ENCODE peak calls at places on chromosomes 11 and 22, in nine cellular contexts. T is CD8-positive, alpha-beta T cell; X is fibroblast of lung; N is SJSA1; U is body of pancreas; Q is uterus; W is adipocyte; L is heart left ventricle; H is pancreas. B is an unnamed sample.
A peak's percentile ranks its signal among the peaks of the same experiment; 100 is the strongest.

GRCh38 chr11:131839326-131839725 is 468.9 kb downstream of the NTM start:
- DNase-seq in T (no peak), X (no peak), N (no peak), U (no peak), Q (no peak), W (no peak), L (no peak), H (no peak), B (no peak)

GRCh38 chr11:88208742-88209141 is 33.5 kb upstream of the RAB38 start:
- DNase-seq in T (no peak), X (peak; percentile 2), N (no peak), U (no peak), Q (no peak), W (peak; percentile 7), L (no peak), H (no peak), B (no peak)

GRCh38 chr11:75380716-75381420 is 18.4 kb upstream of the RPS3 start:
- DNase-seq in T (no peak), X (no peak), N (no peak), U (no peak), Q (no peak), W (no peak), L (no peak), H (no peak), B (no peak)

GRCh38 chr11:19326499-19326898 is 85.8 kb upstream of the E2F8 start:
- DNase-seq in T (no peak), X (peak; percentile 52), N (no peak), U (no peak), Q (no peak), W (peak; percentile 23), L (no peak), H (no peak), B (no peak)

GRCh38 chr11:19389787-19390303 is 149.1 kb upstream of the E2F8 start:
- DNase-seq in T (no peak), X (peak; percentile 85), N (no peak), U (peak; percentile 29), Q (no peak), W (no peak), L (no peak), H (no peak), B (no peak)

GRCh38 chr11:12210200-12210599 is 99.8 kb downstream of the MICAL2 start:
- DNase-seq in T (no peak), X (no peak), N (no peak), U (no peak), Q (no peak), W (no peak), L (no peak), H (no peak), B (no peak)

GRCh38 chr11:119479685-119480275 is 56.8 kb upstream of the THY1 start:
- DNase-seq in T (no peak), X (peak; percentile 60), N (no peak), U (no peak), Q (no peak), W (no peak), L (no peak), H (peak; percentile 1), B (no peak)

GRCh38 chr11:74479340-74480123 is 12.2 kb upstream of the KCNE3 start:
- DNase-seq in T (no peak), X (no peak), N (no peak), U (no peak), Q (no peak), W (no peak), L (no peak), H (no peak), B (no peak)

GRCh38 chr22:33757443-33758124 is 162.7 kb downstream of the LARGE1 start:
- DNase-seq in T (no peak), X (no peak), N (no peak), U (peak; percentile 22), Q (peak; percentile 61), W (no peak), L (no peak), H (no peak), B (no peak)

GRCh38 chr22:20578707-20579106 is 71.3 kb downstream of the MED15 start:
- DNase-seq in T (no peak), X (no peak), N (no peak), U (no peak), Q (no peak), W (no peak), L (no peak), H (no peak), B (no peak)

GRCh38 chr22:20580611-20581502 is 73.4 kb downstream of the MED15 start:
- DNase-seq in T (no peak), X (no peak), N (no peak), U (no peak), Q (no peak), W (no peak), L (no peak), H (no peak), B (no peak)

GRCh38 chr22:20578192-20578591 is 70.8 kb downstream of the MED15 start:
- DNase-seq in T (no peak), X (no peak), N (no peak), U (peak; percentile 69), Q (no peak), W (no peak), L (no peak), H (no peak), B (no peak)

GRCh38 chr22:20580179-20580578 is 72.8 kb downstream of the MED15 start:
- DNase-seq in T (no peak), X (no peak), N (no peak), U (no peak), Q (no peak), W (no peak), L (no peak), H (no peak), B (no peak)

DNA sequence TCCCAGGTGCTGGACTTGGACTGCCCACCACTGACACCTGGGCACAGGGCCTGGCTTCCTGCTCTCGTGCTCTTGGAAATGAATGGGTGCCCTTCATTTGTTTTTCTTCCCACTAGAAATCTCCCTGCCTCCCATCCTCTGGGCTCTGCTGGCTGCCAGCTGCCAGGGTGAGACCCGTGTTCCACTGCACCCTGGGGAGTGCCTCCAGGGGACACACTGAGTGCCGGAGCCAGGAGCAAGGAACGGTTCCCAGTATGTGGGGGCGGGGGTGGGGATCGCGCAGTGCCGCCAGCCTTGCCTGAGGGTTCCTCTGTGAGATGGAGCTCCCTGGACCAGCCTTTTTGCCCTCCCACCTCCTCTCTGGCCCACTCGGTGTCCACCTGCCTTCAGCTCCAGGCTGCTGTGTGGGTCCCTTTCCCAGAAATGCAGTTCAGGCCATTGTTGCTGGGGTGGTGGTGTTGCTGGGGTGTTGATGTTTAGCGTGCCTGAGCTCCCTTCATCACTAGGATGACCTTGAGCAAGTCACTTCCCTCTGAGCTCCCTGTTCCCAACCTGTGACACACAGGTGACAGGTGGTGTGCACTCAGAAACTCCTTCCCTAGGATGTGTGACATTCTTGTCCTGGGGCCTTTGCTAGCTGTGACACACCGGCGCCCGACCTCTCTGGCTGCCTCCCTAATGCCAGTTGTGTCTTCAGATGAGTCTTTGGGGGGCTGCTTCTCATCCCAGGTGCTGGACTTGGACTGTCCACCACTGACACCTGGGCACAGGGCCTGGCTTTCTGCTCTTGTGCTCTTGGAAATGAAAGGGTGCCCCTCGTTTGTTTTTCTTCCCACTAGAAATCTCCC is 72.1 kb downstream of the MED15 start:
- DNase-seq in T (no peak), X (no peak), N (no peak), U (no peak), Q (no peak), W (no peak), L (no peak), H (no peak), B (no peak)
- H3K36me3 ChIP-seq in T (peaks cover 80% of the 10 kb centered on the region), X (peaks cover 31% of the 10 kb centered on the region), N (peaks cover 95% of the 10 kb centered on the region), U (peaks cover 18% of the 10 kb centered on the region), Q (no peaks in the 10 kb centered on the region), W (peaks cover 89% of the 10 kb centered on the region), L (peaks cover 76% of the 10 kb centered on the region), H (peaks cover 30% of the 10 kb centered on the region), B (peaks cover 89% of the 10 kb centered on the region)

DNA sequence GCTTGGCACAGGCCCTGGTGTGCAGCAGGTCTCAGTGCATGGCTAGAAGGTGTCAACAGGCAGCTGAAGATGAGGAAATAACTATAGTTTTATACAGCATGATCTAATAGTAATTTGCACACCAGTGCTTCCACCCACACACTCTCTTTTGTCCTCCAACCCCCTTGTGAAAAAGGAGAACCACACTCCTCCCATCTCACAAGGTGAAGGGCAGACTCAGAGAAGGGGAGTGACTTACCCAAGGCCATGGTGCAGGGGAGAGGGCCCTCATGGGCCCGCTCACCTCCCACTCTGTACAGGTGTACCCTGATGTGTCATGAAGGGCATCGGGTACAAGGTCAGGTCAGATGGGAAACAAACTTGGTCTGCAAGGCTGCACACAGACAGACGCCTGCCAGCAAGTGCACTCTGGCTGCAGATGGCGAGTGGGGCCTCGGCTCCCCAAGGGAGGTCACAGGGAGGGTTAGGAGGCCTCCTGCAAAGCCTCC is 53.4 kb downstream of the DGCR2 start:
- DNase-seq in T (no peak), X (no peak), N (no peak), U (no peak), Q (no peak), W (no peak), L (no peak), H (no peak), B (no peak)
- H3K36me3 ChIP-seq in T (peaks cover 38% of the 10 kb centered on the region), X (peaks cover 13% of the 10 kb centered on the region), N (peaks cover 64% of the 10 kb centered on the region), U (peaks cover 20% of the 10 kb centered on the region), Q (no peaks in the 10 kb centered on the region), W (peaks cover 50% of the 10 kb centered on the region), L (peaks cover 50% of the 10 kb centered on the region), H (peaks cover 41% of the 10 kb centered on the region), B (peaks cover 85% of the 10 kb centered on the region)

GRCh38 chr11:61303725-61304124 is 8.6 kb upstream of the VWCE start:
- DNase-seq in T (no peak), X (no peak), N (no peak), U (no peak), Q (no peak), W (no peak), L (no peak), H (no peak), B (no peak)
- H3K36me3 ChIP-seq in T (peaks cover 58% of the 10 kb centered on the region), X (peaks cover 34% of the 10 kb centered on the region), N (peaks cover 97% of the 10 kb centered on the region), U (peaks cover 51% of the 10 kb centered on the region), Q (no peaks in the 10 kb centered on the region), W (peaks cover 98% of the 10 kb centered on the region), L (peaks cover 96% of the 10 kb centered on the region), H (peaks cover 68% of the 10 kb centered on the region), B (peaks cover 94% of the 10 kb centered on the region)

DNA sequence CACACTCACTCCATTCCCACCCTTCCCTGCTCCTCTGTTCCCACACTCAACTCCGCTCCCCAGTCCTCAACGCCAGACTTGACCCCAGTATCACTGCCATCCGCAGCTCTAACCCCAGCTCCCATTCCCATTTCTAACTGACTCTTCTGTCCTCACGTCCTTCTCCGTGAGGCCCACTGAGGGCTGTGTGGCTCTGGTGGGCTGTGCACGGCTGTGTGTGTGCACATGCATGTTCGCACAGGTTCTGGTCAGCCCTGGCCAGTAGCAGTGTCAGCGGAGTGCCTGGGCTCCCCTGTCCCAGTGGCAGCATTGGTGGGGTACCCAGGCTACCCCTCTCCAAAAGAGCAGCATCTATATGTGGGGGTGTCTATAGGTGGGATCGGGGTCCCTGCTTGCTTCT is 5.0 kb downstream of the CAPN1 start:
- DNase-seq in T (no peak), X (no peak), N (no peak), U (peak; percentile 4), Q (no peak), W (no peak), L (no peak), H (no peak), B (no peak)
- H3K36me3 ChIP-seq in T (peaks cover 25% of the 10 kb centered on the region), X (peaks cover 40% of the 10 kb centered on the region), N (peaks cover 93% of the 10 kb centered on the region), U (peaks cover 40% of the 10 kb centered on the region), Q (no peaks in the 10 kb centered on the region), W (peaks cover 62% of the 10 kb centered on the region), L (peaks cover 67% of the 10 kb centered on the region), H (peaks cover 55% of the 10 kb centered on the region), B (peaks cover 55% of the 10 kb centered on the region)

GRCh38 chr22:50422046-50422445 is 52.8 kb downstream of the SBF1 start:
- DNase-seq in T (no peak), X (no peak), N (no peak), U (no peak), Q (no peak), W (no peak), L (no peak), H (no peak), B (no peak)
- H3K36me3 ChIP-seq in T (peaks cover 49% of the 10 kb centered on the region), X (peaks cover 35% of the 10 kb centered on the region), N (peaks cover 73% of the 10 kb centered on the region), U (peaks cover 37% of the 10 kb centered on the region), Q (no peaks in the 10 kb centered on the region), W (peaks cover 88% of the 10 kb centered on the region), L (peaks cover 80% of the 10 kb centered on the region), H (peaks cover 47% of the 10 kb centered on the region), B (peaks cover 78% of the 10 kb centered on the region)

GRCh38 chr11:101706541-101706940 is 122.7 kb upstream of the TRPC6 start:
- DNase-seq in T (no peak), X (peak; percentile 80), N (peak; percentile 15), U (no peak), Q (no peak), W (peak; percentile 72), L (no peak), H (no peak), B (no peak)
- H3K36me3 ChIP-seq in T (no peaks in the 10 kb centered on the region), X (no peaks in the 10 kb centered on the region), N (no peaks in the 10 kb centered on the region), U (no peaks in the 10 kb centered on the region), Q (no peaks in the 10 kb centered on the region), W (no peaks in the 10 kb centered on the region), L (no peaks in the 10 kb centered on the region), H (no peaks in the 10 kb centered on the region), B (no peaks in the 10 kb centered on the region)

B was measured in CD4-positive, CD25-positive, alpha-beta regulatory T cell.